ENCODE peak calls at places on chromosomes 5 and 9, in seven cellular contexts. M is adipocyte; H is CD4-positive, CD25-positive, alpha-beta regulatory T cell; V is psoas muscle; Y is transverse colon; C is CD8-positive, alpha-beta T cell; S is PC-9. F is an unnamed sample. For H3K36me3, the result is how much of the 10 kb centered on the place peaks cover.

GRCh38 chr5:102958481-102959011 is 161.4 kb downstream of the GIN1 start:
- DNase-seq in M (peak), H (no peak), V (no peak), Y (no peak), C (no peak), S (peak), F (no peak)

GRCh38 chr5:139835656-139836055 is 40.0 kb downstream of the PSD2 start:
- DNase-seq in M (no peak), H (no peak), V (no peak), Y (no peak), C (no peak), S (no peak), F (no peak)

GRCh38 chr5:159341914-159342313 is 11.6 kb upstream of the IL12B start:
- DNase-seq in M (peak), H (no peak), V (peak), Y (peak), C (peak), S (peak), F (no peak)

GRCh38 chr5:135568923-135569360 is 9.8 kb downstream of the CXCL14 start:
- DNase-seq in M (no peak), H (no peak), V (no peak), Y (no peak), C (no peak), S (no peak), F (no peak)

GRCh38 chr9:85859751-85860150 is 81.2 kb upstream of the NAA35 start:
- DNase-seq in M (no peak), H (no peak), V (no peak), Y (no peak), C (no peak), S (peak), F (no peak)

GRCh38 chr5:143011621-143012020 is 241.4 kb downstream of the ARHGAP26 start:
- DNase-seq in M (peak), H (no peak), V (no peak), Y (no peak), C (no peak), S (no peak), F (no peak)

GRCh38 chr9:33236571-33236970 is 3.4 kb upstream of the SPINK4 start:
- DNase-seq in M (no peak), H (no peak), V (no peak), Y (no peak), C (no peak), S (no peak), F (no peak)

GRCh38 chr9:35923927-35924763 is 14.9 kb downstream of the SPAAR start:
- DNase-seq in M (peak), H (no peak), V (peak), Y (no peak), C (no peak), S (peak), F (no peak)

GRCh38 chr5:154793599-154794524 is 38.7 kb downstream of the LARP1 start:
- DNase-seq in M (no peak), H (no peak), V (no peak), Y (no peak), C (no peak), S (no peak), F (no peak)

GRCh38 chr9:91847576-91847975 is 102.5 kb downstream of the ROR2 start:
- DNase-seq in M (peak), H (no peak), V (no peak), Y (no peak), C (no peak), S (no peak), F (no peak)

GRCh38 chr9:134242706-134243105 is 78.3 kb upstream of the RNU6ATAC start:
- DNase-seq in M (no peak), H (no peak), V (no peak), Y (no peak), C (no peak), S (no peak), F (peak)

GRCh38 chr5:167730656-167731055 is 560.8 kb upstream of the WWC1 start:
- DNase-seq in M (no peak), H (no peak), V (no peak), Y (no peak), C (no peak), S (no peak), F (no peak)
- H3K4me3 ChIP-seq in M (peak), H (no peak), V (no peak), Y (no peak), C (no peak), S (no peak), F (no peak)

DNA sequence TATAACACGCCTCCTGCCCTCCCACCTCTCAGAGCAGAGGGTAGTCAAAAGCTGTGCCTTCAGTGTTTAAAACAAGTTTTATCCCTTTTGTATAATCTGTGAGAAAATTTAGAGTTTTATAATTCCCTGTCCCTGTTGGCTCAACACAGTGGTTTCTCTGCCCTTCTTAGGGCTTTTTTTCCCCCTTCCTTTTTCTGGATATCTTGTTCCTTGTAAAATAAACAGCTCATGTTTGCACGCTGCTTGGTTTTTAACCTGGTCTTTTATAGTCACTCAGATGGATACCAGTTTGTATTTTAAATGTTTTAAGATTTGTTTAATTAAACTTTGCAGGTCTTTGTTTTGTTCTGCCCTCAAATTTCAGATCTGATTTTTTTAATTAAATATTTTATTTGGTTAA is 26.7 kb downstream of the OCLN start:
- DNase-seq in M (no peak), H (no peak), V (no peak), Y (no peak), C (no peak), S (no peak), F (no peak)
- H3K36me3 ChIP-seq in M (under half), H (under half), V (under half), Y (under half), C (under half), S (under half), F (under half)

GRCh38 chr5:73901045-73901444 is 275.0 kb downstream of the ARHGEF28 start:
- DNase-seq in M (no peak), H (no peak), V (no peak), Y (peak), C (no peak), S (peak), F (no peak)
- H3K4me3 ChIP-seq in M (peak), H (no peak), V (no peak), Y (no peak), C (no peak), S (peak), F (no peak)

DNA sequence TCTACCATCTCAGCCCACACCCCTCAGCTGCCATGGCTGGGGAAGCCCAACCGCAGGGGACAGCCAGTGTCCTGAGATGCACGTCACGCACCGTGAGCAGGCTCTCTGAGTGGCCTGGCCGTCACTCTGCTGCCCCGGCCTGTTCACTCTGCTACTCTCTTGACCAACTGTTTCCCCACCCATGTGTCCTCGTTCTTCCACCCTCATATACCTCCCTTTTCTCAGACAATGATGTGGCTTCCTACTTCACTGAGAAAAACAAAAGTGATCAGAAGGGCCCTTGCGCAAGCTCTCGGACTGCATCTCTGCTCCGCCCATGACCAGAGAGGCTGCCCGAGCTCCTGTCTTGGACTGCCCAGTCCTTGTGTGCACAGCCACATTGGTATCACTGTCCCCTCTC is 47.6 kb downstream of the OTULIN start:
- DNase-seq in M (no peak), H (no peak), V (no peak), Y (no peak), C (no peak), S (no peak), F (no peak)
- H3K36me3 ChIP-seq in M (half or more), H (half or more), V (under half), Y (under half), C (under half), S (under half), F (half or more)

GRCh38 chr5:168468836-168469235 is 17.4 kb upstream of the RARS1 start:
- DNase-seq in M (peak), H (no peak), V (no peak), Y (no peak), C (no peak), S (no peak), F (no peak)

GRCh38 chr5:168471785-168472184 is 14.5 kb upstream of the RARS1 start:
- DNase-seq in M (peak), H (no peak), V (no peak), Y (no peak), C (no peak), S (no peak), F (no peak)

GRCh38 chr5:168477060-168477459 is 9.2 kb upstream of the RARS1 start:
- DNase-seq in M (peak), H (no peak), V (no peak), Y (no peak), C (no peak), S (no peak), F (no peak)

GRCh38 chr5:168467755-168468280 is 18.5 kb upstream of the RARS1 start:
- DNase-seq in M (no peak), H (no peak), V (no peak), Y (no peak), C (no peak), S (no peak), F (no peak)

GRCh38 chr5:168472329-168472728 is 13.9 kb upstream of the RARS1 start:
- DNase-seq in M (peak), H (no peak), V (no peak), Y (no peak), C (no peak), S (peak), F (no peak)
- H3K4me3 ChIP-seq in M (no peak), H (no peak), V (no peak), Y (no peak), C (no peak), S (no peak), F (no peak)

GRCh38 chr9:676780-677458 is 164.6 kb upstream of the DMRT1 start:
- DNase-seq in M (no peak), H (no peak), V (no peak), Y (no peak), C (no peak), S (no peak), F (no peak)
- H3K36me3 ChIP-seq in M (under half), H (under half), V (under half), Y (under half), C (under half), S (under half), F (under half)

DNA sequence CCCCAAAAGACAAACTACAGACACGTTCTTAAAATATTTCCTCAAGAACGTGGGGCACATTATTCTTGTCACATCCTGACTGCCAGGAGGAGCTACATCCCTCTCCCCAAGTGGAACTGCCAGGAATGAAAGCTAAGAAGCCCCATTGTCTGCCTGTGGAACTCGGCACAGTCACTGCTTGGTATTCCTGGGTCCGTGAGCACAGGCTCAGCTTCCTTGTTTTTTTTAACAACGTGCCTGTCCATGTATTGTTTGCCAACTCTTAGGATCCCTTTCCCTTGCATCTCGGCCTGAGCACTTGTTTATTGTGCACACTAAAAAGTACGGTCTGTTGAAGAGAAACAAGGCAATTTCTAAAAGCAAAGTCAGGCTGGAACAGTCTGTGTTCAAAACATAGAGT is 47.0 kb upstream of the SELENOP start:
- DNase-seq in M (no peak), H (no peak), V (no peak), Y (peak), C (no peak), S (no peak), F (no peak)
- H3K4me3 ChIP-seq in M (peak), H (no peak), V (no peak), Y (no peak), C (no peak), S (no peak), F (no peak)

GRCh38 chr5:121744577-121744976 is 107.1 kb upstream of the FTMT start:
- DNase-seq in M (no peak), H (no peak), V (no peak), Y (no peak), C (no peak), S (no peak), F (no peak)
- H3K36me3 ChIP-seq in M (under half), H (under half), V (under half), Y (under half), C (under half), S (under half), F (under half)

GRCh38 chr5:118326496-118327045 is 661.8 kb downstream of the DTWD2 start:
- DNase-seq in M (peak), H (no peak), V (no peak), Y (no peak), C (no peak), S (no peak), F (no peak)
- H3K4me3 ChIP-seq in M (no peak), H (no peak), V (no peak), Y (no peak), C (no peak), S (no peak), F (no peak)